ENCODE peak calls at places on chromosomes 2 and 18, in four cellular contexts. One of them, this sample, is unnamed.

GRCh38 chr2:173747037-173747436 is 218.1 kb downstream of the SP3 start:
- DNase-seq in EL: no peak
- DNase-seq in hippocampal formation: no peak
- DNase-seq in GM13976: no peak
- DNase-seq in this sample: no peak

GRCh38 chr2:129885735-129886134 is 93.7 kb upstream of the RAB6C start:
- DNase-seq in EL: no peak
- DNase-seq in hippocampal formation: peak
- DNase-seq in GM13976: no peak
- DNase-seq in this sample: no peak

GRCh38 chr2:15984367-15985255 is 44.3 kb downstream of the MYCN start:
- DNase-seq in EL: no peak
- DNase-seq in hippocampal formation: peak
- DNase-seq in GM13976: no peak
- DNase-seq in this sample: peak

GRCh38 chr2:220090050-220090449 is 462.6 kb downstream of the SLC4A3 start:
- DNase-seq in EL: peak
- DNase-seq in hippocampal formation: no peak
- DNase-seq in GM13976: no peak
- DNase-seq in this sample: no peak

GRCh38 chr2:170237572-170238120 is 59.7 kb downstream of the MYO3B start:
- DNase-seq in EL: no peak
- DNase-seq in hippocampal formation: no peak
- DNase-seq in GM13976: no peak
- DNase-seq in this sample: no peak

GRCh38 chr2:158414538-158414937 is 42.0 kb downstream of the CCDC148 start:
- DNase-seq in EL: peak
- DNase-seq in hippocampal formation: no peak
- DNase-seq in GM13976: no peak
- DNase-seq in this sample: no peak

GRCh38 chr18:62939433-62939832 is 224.1 kb downstream of the PHLPP1 start:
- DNase-seq in EL: no peak
- DNase-seq in hippocampal formation: no peak
- DNase-seq in GM13976: no peak
- DNase-seq in this sample: no peak

GRCh38 chr2:9970386-9971044 is 19.0 kb downstream of the GRHL1 start:
- DNase-seq in EL: no peak
- DNase-seq in hippocampal formation: no peak
- DNase-seq in GM13976: no peak
- DNase-seq in this sample: no peak

GRCh38 chr2:146716591-146716990 is 1128.2 kb upstream of the ACVR2A start:
- DNase-seq in EL: no peak
- DNase-seq in hippocampal formation: no peak
- DNase-seq in GM13976: no peak
- DNase-seq in this sample: no peak

GRCh38 chr18:10444314-10445006 is 10.0 kb upstream of the APCDD1 start:
- DNase-seq in EL: no peak
- DNase-seq in hippocampal formation: no peak
- DNase-seq in GM13976: no peak
- DNase-seq in this sample: no peak

GRCh38 chr18:22185723-22186386 is 16.5 kb downstream of the GATA6 start:
- DNase-seq in EL: no peak
- DNase-seq in hippocampal formation: no peak
- DNase-seq in GM13976: no peak
- DNase-seq in this sample: no peak

GRCh38 chr2:85326406-85326945 is 1.3 kb downstream of the TGOLN2 start:
- DNase-seq in EL: peak
- DNase-seq in hippocampal formation: no peak
- DNase-seq in GM13976: peak
- DNase-seq in this sample: no peak

GRCh38 chr18:42781298-42781815 is 334.1 kb downstream of the RIT2 start:
- DNase-seq in EL: no peak
- DNase-seq in hippocampal formation: no peak
- DNase-seq in GM13976: no peak
- DNase-seq in this sample: no peak

GRCh38 chr2:143473206-143473605 is 344.0 kb downstream of the ARHGAP15 start:
- DNase-seq in EL: peak
- DNase-seq in hippocampal formation: no peak
- DNase-seq in GM13976: no peak
- DNase-seq in this sample: no peak

GRCh38 chr18:48203961-48204666 is 205.1 kb downstream of the ZBTB7C start:
- DNase-seq in EL: no peak
- DNase-seq in hippocampal formation: no peak
- DNase-seq in GM13976: no peak
- DNase-seq in this sample: no peak

GRCh38 chr2:10161206-10161931 is 38.8 kb downstream of the RRM2 start:
- DNase-seq in EL: no peak
- DNase-seq in hippocampal formation: no peak
- DNase-seq in GM13976: no peak
- DNase-seq in this sample: no peak

GRCh38 chr2:62347563-62348270 is 151.8 kb downstream of the B3GNT2 start:
- DNase-seq in EL: no peak
- DNase-seq in hippocampal formation: no peak
- DNase-seq in GM13976: no peak
- DNase-seq in this sample: no peak

GRCh38 chr2:130264501-130264900 is 66.3 kb upstream of the TUBA3E start:
- DNase-seq in EL: no peak
- DNase-seq in hippocampal formation: no peak
- DNase-seq in GM13976: no peak
- DNase-seq in this sample: no peak

GRCh38 chr18:49460958-49461601 is 635 bp upstream of the DYM start:
- DNase-seq in EL: no peak
- DNase-seq in hippocampal formation: no peak
- DNase-seq in GM13976: no peak
- DNase-seq in this sample: peak

GRCh38 chr2:6814869-6815268 is 50.8 kb downstream of the CMPK2 start:
- DNase-seq in EL: no peak
- DNase-seq in hippocampal formation: no peak
- DNase-seq in GM13976: no peak
- DNase-seq in this sample: no peak

GRCh38 chr2:26914286-26914962 is 56.0 kb upstream of the MAPRE3 start:
- DNase-seq in EL: no peak
- DNase-seq in hippocampal formation: no peak
- DNase-seq in GM13976: no peak
- DNase-seq in this sample: no peak

GRCh38 chr2:20622731-20623130 is 28.2 kb downstream of the HS1BP3 start:
- DNase-seq in EL: no peak
- DNase-seq in hippocampal formation: no peak
- DNase-seq in GM13976: no peak
- DNase-seq in this sample: no peak

GRCh38 chr2:162926907-162927306 is 88.3 kb upstream of the KCNH7 start:
- DNase-seq in EL: no peak
- DNase-seq in hippocampal formation: no peak
- DNase-seq in GM13976: no peak
- DNase-seq in this sample: no peak

GRCh38 chr2:222052934-222053367 is 245.8 kb downstream of the PAX3 start:
- DNase-seq in EL: no peak
- DNase-seq in hippocampal formation: no peak
- DNase-seq in GM13976: no peak
- DNase-seq in this sample: no peak

GRCh38 chr2:239991689-239992314 is 33.3 kb downstream of the NDUFA10 start:
- DNase-seq in EL: peak
- DNase-seq in hippocampal formation: no peak
- DNase-seq in GM13976: peak
- DNase-seq in this sample: peak

GRCh38 chr18:58687871-58688308 is 16.6 kb downstream of the MALT1 start:
- DNase-seq in EL: no peak
- DNase-seq in hippocampal formation: no peak
- DNase-seq in GM13976: peak
- DNase-seq in this sample: no peak

GRCh38 chr2:42928161-42928691 is 135.8 kb upstream of the HAAO start:
- DNase-seq in EL: no peak
- DNase-seq in hippocampal formation: no peak
- DNase-seq in GM13976: no peak
- DNase-seq in this sample: no peak

GRCh38 chr2:233114421-233114861 is 54.3 kb downstream of the INPP5D start:
- DNase-seq in EL: no peak
- DNase-seq in hippocampal formation: no peak
- DNase-seq in GM13976: no peak
- DNase-seq in this sample: no peak

GRCh38 chr18:63974991-63975390 is 5.1 kb downstream of the SERPINB8 start:
- DNase-seq in EL: peak
- DNase-seq in hippocampal formation: peak
- DNase-seq in GM13976: no peak
- DNase-seq in this sample: peak

GRCh38 chr18:2410688-2411087 is 160.6 kb downstream of the METTL4 start:
- DNase-seq in EL: peak
- DNase-seq in hippocampal formation: no peak
- DNase-seq in GM13976: no peak
- DNase-seq in this sample: peak

GRCh38 chr2:88669371-88670214 is 21.9 kb upstream of the RPIA start:
- DNase-seq in EL: peak
- DNase-seq in hippocampal formation: no peak
- DNase-seq in GM13976: peak
- DNase-seq in this sample: no peak

GRCh38 chr2:224576098-224576715 is 9.0 kb downstream of the CUL3 start:
- DNase-seq in EL: no peak
- DNase-seq in hippocampal formation: no peak
- DNase-seq in GM13976: no peak
- DNase-seq in this sample: no peak

GRCh38 chr2:216606551-216607527 is 26.4 kb upstream of the IGFBP2 start:
- DNase-seq in EL: no peak
- DNase-seq in hippocampal formation: no peak
- DNase-seq in GM13976: peak
- DNase-seq in this sample: no peak

GRCh38 chr2:158049129-158049855 is 52.4 kb upstream of the UPP2 start:
- DNase-seq in EL: no peak
- DNase-seq in hippocampal formation: no peak
- DNase-seq in GM13976: no peak
- DNase-seq in this sample: no peak

GRCh38 chr2:233761040-233761769 is 1.1 kb downstream of the UGT1A1 start:
- DNase-seq in EL: no peak
- DNase-seq in hippocampal formation: no peak
- DNase-seq in GM13976: no peak
- DNase-seq in this sample: no peak

GRCh38 chr2:216047417-216047816 is 34.1 kb upstream of the MREG start:
- DNase-seq in EL: no peak
- DNase-seq in hippocampal formation: no peak
- DNase-seq in GM13976: no peak
- DNase-seq in this sample: no peak